ENCODE peak calls at places on chromosomes 5 and 9, in seven cellular contexts. K, T, N, D, G, X and H are unnamed samples.

GRCh38 chr5:149268928-149269557 is 2.6 kb upstream of the AFAP1L1 start:
- DNase-seq in K (peak; percentile 51), T (peak; percentile 79), N (no peak), D (peak; percentile 65), G (no peak), X (no peak), H (no peak)

GRCh38 chr5:5200133-5200532 is 60.0 kb downstream of the ADAMTS16 start:
- DNase-seq in K (no peak), T (no peak), N (no peak), D (no peak), G (no peak), X (no peak), H (no peak)

GRCh38 chr5:2863133-2863532 is 111.7 kb upstream of the IRX2 start:
- DNase-seq in K (no peak), T (no peak), N (no peak), D (no peak), G (no peak), X (peak; percentile 75), H (no peak)

GRCh38 chr5:156934450-156935211 is 28.4 kb downstream of the TIMD4 start:
- DNase-seq in K (no peak), T (no peak), N (peak; percentile 26), D (peak; percentile 23), G (no peak), X (no peak), H (no peak)

GRCh38 chr5:96664669-96665068 is 2.5 kb downstream of the CAST start:
- DNase-seq in K (no peak), T (no peak), N (no peak), D (no peak), G (no peak), X (no peak), H (no peak)

GRCh38 chr9:82488702-82489578 is 500.4 kb downstream of the SPATA31D1 start:
- DNase-seq in K (peak; percentile 81), T (peak; percentile 59), N (no peak), D (no peak), G (no peak), X (no peak), H (no peak)

GRCh38 chr5:179803651-179804598 is 2.7 kb downstream of the MGAT4B start:
- DNase-seq in K (no peak), T (no peak), N (no peak), D (no peak), G (no peak), X (no peak), H (no peak)

GRCh38 chr9:91164724-91165520 is 196.8 kb downstream of the AUH start:
- DNase-seq in K (peak; percentile 92), T (peak; percentile 98), N (no peak), D (no peak), G (no peak), X (peak; percentile 92), H (no peak)

GRCh38 chr9:27497883-27498553 is 26.1 kb upstream of the IFNK start:
- DNase-seq in K (no peak), T (no peak), N (peak; percentile 31), D (no peak), G (no peak), X (no peak), H (no peak)

GRCh38 chr9:1046639-1047604 is 3.2 kb upstream of the DMRT2 start:
- DNase-seq in K (no peak), T (no peak), N (no peak), D (peak; percentile 49), G (no peak), X (no peak), H (no peak)

GRCh38 chr5:156479864-156480263 is 152.9 kb downstream of the SGCD start:
- DNase-seq in K (no peak), T (no peak), N (no peak), D (no peak), G (no peak), X (no peak), H (no peak)

GRCh38 chr9:27108981-27109541 is at the start of gene TEK:
- DNase-seq in K (no peak), T (no peak), N (no peak), D (no peak), G (no peak), X (no peak), H (no peak)

GRCh38 chr9:83431470-83432060 is 106.6 kb downstream of the FRMD3 start:
- DNase-seq in K (no peak), T (no peak), N (no peak), D (no peak), G (no peak), X (no peak), H (no peak)

GRCh38 chr9:37961346-37961745 is 57.4 kb upstream of the SLC25A51 start:
- DNase-seq in K (no peak), T (no peak), N (no peak), D (no peak), G (no peak), X (no peak), H (no peak)

GRCh38 chr9:126522957-126523356 is 90.8 kb upstream of the LMX1B start:
- DNase-seq in K (no peak), T (no peak), N (no peak), D (no peak), G (no peak), X (no peak), H (no peak)

GRCh38 chr5:170651902-170652301 is 131.6 kb upstream of the GABRP start:
- DNase-seq in K (no peak), T (no peak), N (no peak), D (peak; percentile 29), G (no peak), X (no peak), H (no peak)

GRCh38 chr9:14706530-14707140 is 13.4 kb upstream of the ZDHHC21 start:
- DNase-seq in K (no peak), T (no peak), N (no peak), D (no peak), G (no peak), X (no peak), H (no peak)

GRCh38 chr9:83572524-83572923 is 34.3 kb upstream of the FRMD3 start:
- DNase-seq in K (no peak), T (no peak), N (no peak), D (no peak), G (no peak), X (no peak), H (no peak)

GRCh38 chr9:32398207-32398606 is 13.8 kb downstream of the ACO1 start:
- DNase-seq in K (no peak), T (no peak), N (no peak), D (no peak), G (no peak), X (no peak), H (no peak)

GRCh38 chr9:12503606-12504122 is 189.5 kb upstream of the TYRP1 start:
- DNase-seq in K (no peak), T (no peak), N (no peak), D (no peak), G (no peak), X (no peak), H (no peak)